ENCODE peak calls at places on chromosomes 13 and 19, in seven cellular contexts. P is D341Med; S is stimulated activated CD8-positive, alpha-beta memory T cell treated with anti-CD3 and anti-CD28 coated beads, Interleukin-15, amount 100 ng/mL, for 1 hour; X is HT1080; Q is fibroblast of pulmonary artery; G is C1 segment of cervical spinal cord; B is hepatic stellate cell. U is an unnamed sample.

GRCh38 chr19:1102407-1103106 is 1.2 kb upstream of the GPX4 start:
- DNase-seq in G (no peak), B (peak; percentile 85), Q (peak; percentile 99), P (no peak), S (no peak), X (peak; percentile 98), U (peak; percentile 71)

GRCh38 chr13:45417790-45418534 is at the start of gene SLC25A30:
- DNase-seq in P (peak; percentile 93), S (peak; percentile 79), X (peak; percentile 86), G (peak; percentile 78), Q (peak; percentile 89), B (peak; percentile 92), U (peak; percentile 97)

GRCh38 chr13:112764864-112765561 is 75.2 kb downstream of the ATP11A start:
- DNase-seq in P (no peak), B (no peak), S (no peak), G (no peak), X (no peak), Q (no peak), U (peak; percentile 75)

GRCh38 chr19:2962018-2962670 is 15.2 kb upstream of the TLE6 start:
- DNase-seq in X (peak; percentile 27), B (peak; percentile 48), Q (peak; percentile 82), P (peak; percentile 71), S (peak; percentile 10), G (peak; percentile 12), U (no peak)

GRCh38 chr19:28627669-28628068 is 585.3 kb downstream of the UQCRFS1 start:
- DNase-seq in Q (no peak), S (no peak), X (no peak), B (no peak), G (no peak), P (no peak), U (no peak)

GRCh38 chr13:46170687-46171086 is 11.3 kb downstream of the LCP1 start:
- DNase-seq in G (no peak), X (peak; percentile 39), S (no peak), B (no peak), P (no peak), Q (peak; percentile 51), U (no peak)

GRCh38 chr19:45016388-45017314 is 15.4 kb downstream of the RELB start:
- DNase-seq in Q (peak; percentile 74), X (peak; percentile 82), S (peak; percentile 51), P (peak; percentile 78), B (peak; percentile 81), G (peak; percentile 64), U (no peak)

GRCh38 chr13:109790071-109790470 is 3.7 kb upstream of the IRS2 start:
- DNase-seq in B (no peak), X (no peak), G (no peak), S (no peak), P (no peak), Q (no peak), U (no peak)

GRCh38 chr13:29676535-29676934 is 81.0 kb upstream of the SLC7A1 start:
- DNase-seq in X (no peak), Q (peak; percentile 6), B (peak; percentile 9), G (no peak), P (no peak), S (no peak), U (no peak)

GRCh38 chr19:1000095-1000494 is at the start of gene GRIN3B:
- DNase-seq in Q (peak; percentile 51), G (no peak), B (peak; percentile 82), X (peak; percentile 50), S (no peak), P (peak; percentile 90), U (no peak)

GRCh38 chr19:16355293-16356043 is 30.8 kb downstream of the KLF2 start:
- DNase-seq in S (no peak), G (no peak), P (no peak), X (no peak), B (peak; percentile 93), Q (peak; percentile 62), U (no peak)

GRCh38 chr13:51502206-51502651 is 49.4 kb upstream of the INTS6 start:
- DNase-seq in X (peak; percentile 36), G (no peak), P (no peak), B (no peak), Q (no peak), S (no peak), U (no peak)

GRCh38 chr13:31213681-31214289 is 14.0 kb downstream of the B3GLCT start:
- DNase-seq in P (no peak), G (no peak), B (no peak), X (no peak), Q (no peak), S (no peak), U (no peak)

GRCh38 chr13:80973721-80974120 is 632.8 kb upstream of the SPRY2 start:
- DNase-seq in G (no peak), Q (no peak), P (no peak), B (no peak), S (no peak), X (peak; percentile 14), U (no peak)